ENCODE peak calls at places on chromosomes 5 and 9, in nine cellular contexts. U is Caki2; T is HCT116; S is LoVo; B is RKO; X is WTC11; D is HEK293T; P is SK-MEL-5; I is activated CD4-positive, CD25-positive, alpha-beta regulatory T cell treated with anti-CD3 and anti-CD28 coated beads, Interleukin-2, amount 50 U/mL, for 16 hours. W is an unnamed sample.

GRCh38 chr5:96036301-96036700 is 74.7 kb upstream of the ELL2 start:
- DNase-seq in U (no peak), T (no peak), S (no peak), B (no peak), X (no peak), D (no peak), P (no peak), I (no peak), W (no peak)

GRCh38 chr5:89988998-89989690 is 420.4 kb downstream of the CETN3 start:
- DNase-seq in U (no peak), T (no peak), S (no peak), B (no peak), X (no peak), D (no peak), P (no peak), I (no peak), W (peak)

GRCh38 chr9:26261503-26262330 is 583.5 kb upstream of the TUSC1 start:
- DNase-seq in U (peak), T (no peak), S (no peak), B (peak), X (no peak), D (no peak), P (no peak), I (no peak), W (no peak)

GRCh38 chr9:120892177-120892747 is 15.3 kb upstream of the PHF19 start:
- DNase-seq in U (no peak), T (no peak), S (no peak), B (no peak), X (no peak), D (no peak), P (no peak), I (no peak), W (no peak)

GRCh38 chr9:132350861-132351315 is 3.9 kb downstream of the SETX start:
- DNase-seq in U (no peak), T (no peak), S (no peak), B (no peak), X (no peak), D (no peak), P (no peak), I (no peak), W (no peak)

GRCh38 chr5:38745836-38746732 is 99.7 kb upstream of the OSMR start:
- DNase-seq in U (no peak), T (no peak), S (no peak), B (no peak), X (no peak), D (no peak), P (no peak), I (no peak), W (no peak)

GRCh38 chr5:91269198-91269597 is 113.9 kb downstream of the ARRDC3 start:
- DNase-seq in U (no peak), T (no peak), S (no peak), B (no peak), X (no peak), D (no peak), P (no peak), I (no peak), W (no peak)

GRCh38 chr5:35794688-35795375 is 61.9 kb upstream of the IL7R start:
- DNase-seq in U (no peak), T (no peak), S (no peak), B (no peak), X (no peak), D (no peak), P (no peak), I (no peak), W (no peak)

GRCh38 chr9:129121483-129121882 is 10.3 kb downstream of the PTPA start:
- DNase-seq in U (no peak), T (no peak), S (no peak), B (no peak), X (no peak), D (no peak), P (no peak), I (no peak), W (no peak)

GRCh38 chr5:14685757-14686156 is 21.2 kb downstream of the OTULIN start:
- DNase-seq in U (peak), T (peak), S (peak), B (peak), X (peak), D (peak), P (peak), I (no peak), W (no peak)

GRCh38 chr5:65986050-65986451 is 59.7 kb downstream of the ERBIN start:
- DNase-seq in U (peak), T (no peak), S (no peak), B (peak), X (no peak), D (no peak), P (no peak), I (no peak), W (no peak)

GRCh38 chr9:79569814-79570448 is 1.8 kb upstream of the TLE4 start:
- DNase-seq in U (no peak), T (no peak), S (no peak), B (no peak), X (no peak), D (peak), P (no peak), I (no peak), W (no peak)

GRCh38 chr5:56019306-56020272 is 24.8 kb upstream of the IL6ST start:
- DNase-seq in U (no peak), T (no peak), S (no peak), B (no peak), X (no peak), D (no peak), P (no peak), I (no peak), W (no peak)

GRCh38 chr9:134935056-134936020 is 17.6 kb upstream of the FCN1 start:
- DNase-seq in U (no peak), T (no peak), S (no peak), B (no peak), X (no peak), D (no peak), P (no peak), I (no peak), W (peak)

GRCh38 chr5:144060598-144060997 is 109.9 kb downstream of the YIPF5 start:
- DNase-seq in U (no peak), T (no peak), S (no peak), B (peak), X (no peak), D (no peak), P (no peak), I (no peak), W (no peak)

GRCh38 chr5:945691-946541 is 53.2 kb downstream of the TRIP13 start:
- DNase-seq in U (no peak), T (no peak), S (no peak), B (no peak), X (no peak), D (no peak), P (no peak), I (no peak), W (peak)

GRCh38 chr9:137820161-137820855 is 57.3 kb upstream of the CACNA1B start:
- DNase-seq in U (no peak), T (no peak), S (no peak), B (no peak), X (no peak), D (no peak), P (no peak), I (no peak), W (no peak)

GRCh38 chr5:35127006-35127405 is 79.3 kb upstream of the AGXT2 start:
- DNase-seq in U (no peak), T (no peak), S (no peak), B (no peak), X (no peak), D (no peak), P (no peak), I (no peak), W (no peak)

GRCh38 chr5:16590685-16591084 is 26.1 kb downstream of the RETREG1 start:
- DNase-seq in U (no peak), T (no peak), S (no peak), B (no peak), X (no peak), D (no peak), P (no peak), I (no peak), W (no peak)

GRCh38 chr5:92641031-92641962 is 939.7 kb downstream of the NR2F1-AS1 start:
- DNase-seq in U (peak), T (peak), S (peak), B (no peak), X (no peak), D (peak), P (peak), I (no peak), W (no peak)

GRCh38 chr9:37952731-37953130 is 48.8 kb upstream of the SLC25A51 start:
- DNase-seq in U (peak), T (no peak), S (no peak), B (peak), X (no peak), D (no peak), P (no peak), I (no peak), W (no peak)

GRCh38 chr5:130074820-130075219 is 170.6 kb downstream of the CHSY3 start:
- DNase-seq in U (no peak), T (no peak), S (no peak), B (no peak), X (no peak), D (no peak), P (no peak), I (no peak), W (no peak)

GRCh38 chr5:78295035-78295961 is 800 bp upstream of the AP3B1 start:
- DNase-seq in U (peak), T (peak), S (peak), B (no peak), X (peak), D (peak), P (peak), I (peak), W (peak)

GRCh38 chr5:142871056-142871879 is 101.1 kb downstream of the ARHGAP26 start:
- DNase-seq in U (no peak), T (peak), S (peak), B (no peak), X (no peak), D (no peak), P (peak), I (no peak), W (no peak)

GRCh38 chr9:137453643-137454081 is 5.5 kb downstream of the NSMF start:
- DNase-seq in U (no peak), T (no peak), S (no peak), B (peak), X (peak), D (peak), P (peak), I (no peak), W (peak)

GRCh38 chr5:19866088-19866446 is 121.9 kb downstream of the CDH18 start:
- DNase-seq in U (no peak), T (no peak), S (no peak), B (no peak), X (no peak), D (no peak), P (no peak), I (no peak), W (no peak)